ENCODE peak calls at places on chromosomes 3 and 15, in ten cellular contexts. M, Y, K, B, A, J, E, D, R and F are unnamed samples.

GRCh38 chr15:100250166-100250800 is 91.5 kb downstream of the ADAMTS17 start:
- DNase-seq in M (peak; percentile 10), Y (no peak), K (no peak), B (no peak), A (peak; percentile 16), J (no peak), E (no peak), D (no peak), R (no peak), F (no peak)

GRCh38 chr3:120145498-120146285 is 51.4 kb upstream of the GSK3B start:
- DNase-seq in M (no peak), Y (peak; percentile 61), K (peak; percentile 54), B (no peak), A (peak; percentile 49), J (no peak), E (peak; percentile 44), D (peak; percentile 49), R (peak; percentile 94), F (no peak)

GRCh38 chr3:159775372-159775961 is 213.2 kb upstream of the IL12A start:
- DNase-seq in M (peak; percentile 87), Y (no peak), K (peak; percentile 92), B (no peak), A (peak; percentile 66), J (peak; percentile 29), E (peak; percentile 91), D (peak; percentile 80), R (no peak), F (no peak)

GRCh38 chr3:170953736-170954135 is 45.3 kb upstream of the EIF5A2 start:
- DNase-seq in M (no peak), Y (no peak), K (no peak), B (no peak), A (no peak), J (no peak), E (no peak), D (no peak), R (no peak), F (no peak)

GRCh38 chr3:111999924-112000835 is 1.5 kb downstream of the TAGLN3 start:
- DNase-seq in M (no peak), Y (no peak), K (peak; percentile 48), B (no peak), A (no peak), J (no peak), E (no peak), D (no peak), R (no peak), F (no peak)

GRCh38 chr3:127665586-127665985 is 7.2 kb upstream of the ABTB1 start:
- DNase-seq in M (no peak), Y (no peak), K (no peak), B (no peak), A (no peak), J (no peak), E (no peak), D (no peak), R (no peak), F (no peak)

GRCh38 chr3:138675393-138675792 is 66.8 kb downstream of the FAIM start:
- DNase-seq in M (no peak), Y (peak; percentile 24), K (peak; percentile 38), B (no peak), A (no peak), J (no peak), E (peak; percentile 32), D (peak; percentile 13), R (peak; percentile 7), F (no peak)

GRCh38 chr15:40367673-40368611 is 9.9 kb downstream of the DISP2 start:
- DNase-seq in M (peak; percentile 96), Y (peak; percentile 87), K (peak; percentile 83), B (peak; percentile 89), A (peak; percentile 90), J (peak; percentile 82), E (peak; percentile 82), D (peak; percentile 95), R (peak; percentile 88), F (peak; percentile 79)

GRCh38 chr3:134900482-134900881 is 105.4 kb downstream of the EPHB1 start:
- DNase-seq in M (no peak), Y (no peak), K (no peak), B (no peak), A (no peak), J (no peak), E (no peak), D (no peak), R (no peak), F (no peak)

GRCh38 chr15:92908369-92909057 is 8.4 kb downstream of the CHD2 start:
- DNase-seq in M (no peak), Y (no peak), K (no peak), B (no peak), A (no peak), J (no peak), E (no peak), D (no peak), R (no peak), F (no peak)

GRCh38 chr15:60526127-60526616 is 47.2 kb upstream of the ICE2 start:
- DNase-seq in M (no peak), Y (no peak), K (no peak), B (no peak), A (no peak), J (no peak), E (no peak), D (no peak), R (peak; percentile 94), F (no peak)

GRCh38 chr15:98419173-98419814 is 229.0 kb upstream of the IGF1R start:
- DNase-seq in M (peak; percentile 54), Y (no peak), K (no peak), B (no peak), A (no peak), J (no peak), E (no peak), D (no peak), R (no peak), F (no peak)

GRCh38 chr15:69535101-69535638 is 82.6 kb downstream of the RPLP1 start:
- DNase-seq in M (peak; percentile 18), Y (no peak), K (peak; percentile 88), B (no peak), A (peak; percentile 50), J (no peak), E (peak; percentile 64), D (peak; percentile 52), R (peak; percentile 70), F (no peak)

DNA sequence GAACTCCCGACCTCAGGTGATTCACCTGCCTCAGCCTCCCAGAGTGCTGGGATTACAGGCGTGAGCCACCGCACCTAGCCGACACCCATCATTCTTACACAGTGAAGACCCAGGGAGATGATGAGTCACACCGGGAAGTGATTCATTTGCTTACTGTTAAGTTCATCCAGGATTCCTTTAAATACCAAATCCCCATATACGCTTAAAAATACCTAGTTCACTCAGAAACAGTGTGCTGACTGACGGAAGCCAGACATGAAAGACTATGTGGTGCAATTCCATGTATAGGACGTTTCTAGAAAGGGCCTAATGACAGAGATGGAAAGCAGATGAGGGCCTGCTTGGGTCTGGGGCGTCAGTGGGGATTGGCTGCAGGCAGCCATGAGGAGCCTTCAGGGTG is 75.2 kb downstream of the APBA2 start:
- DNase-seq in M (peak; percentile 36), Y (peak; percentile 89), K (peak; percentile 96), B (no peak), A (peak; percentile 86), J (no peak), E (peak; percentile 83), D (peak; percentile 19), R (peak; percentile 94), F (no peak)
- H3K4me3 ChIP-seq in M (no peak overlapping the region), Y (no peak overlapping the region), K (no peak overlapping the region), B (no peak overlapping the region), A (no peak overlapping the region), J (no peak overlapping the region), E (no peak overlapping the region), D (no peak overlapping the region), R (no peak overlapping the region), F (no peak overlapping the region)

DNA sequence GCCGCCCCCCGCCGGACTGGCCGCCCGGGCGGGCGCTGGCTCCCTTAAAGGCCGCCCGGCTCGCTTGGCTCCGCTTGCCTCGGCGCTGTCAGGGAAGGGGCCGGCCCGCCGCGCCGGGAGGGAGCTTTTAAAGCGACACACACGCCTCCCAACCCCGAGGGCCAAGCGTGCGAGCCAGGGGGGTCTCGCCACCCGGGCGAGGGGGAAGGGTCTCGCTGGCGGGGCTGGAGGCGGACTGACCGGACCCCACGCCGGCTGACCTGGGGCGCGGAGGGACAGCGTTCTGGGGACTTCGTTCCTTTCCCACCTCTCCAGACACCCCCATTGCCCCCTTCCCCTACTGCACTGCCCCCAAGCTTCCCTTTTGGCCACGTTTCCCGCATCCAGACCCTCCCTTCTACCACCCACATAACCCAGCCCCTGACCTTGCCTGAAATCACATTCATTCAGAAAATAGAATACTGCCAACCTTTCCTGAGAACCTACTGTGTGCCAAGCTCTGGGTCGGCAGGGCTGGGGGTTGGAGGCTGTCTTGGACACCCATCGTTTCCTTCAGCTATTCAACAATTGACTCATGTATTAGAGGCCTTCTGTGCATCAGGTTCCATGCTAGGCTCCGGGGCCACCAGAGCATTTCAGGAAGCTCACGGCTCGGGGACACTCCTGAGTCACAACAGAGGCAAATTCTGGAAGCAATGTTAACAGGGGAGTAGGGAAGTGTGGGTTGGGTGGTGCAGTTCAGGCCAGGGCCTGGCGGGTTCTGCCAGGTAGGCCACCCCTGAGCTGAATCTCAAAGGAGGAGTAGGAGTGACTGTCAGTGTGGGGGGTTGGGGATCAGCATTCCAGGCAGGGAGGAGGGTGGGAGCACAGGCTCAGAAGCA is at the start of gene INSYN1:
- DNase-seq in M (peak; percentile 69), Y (no peak), K (peak; percentile 54), B (no peak), A (no peak), J (peak; percentile 75), E (peak; percentile 17), D (peak; percentile 85), R (no peak), F (no peak)
- H3K4me3 ChIP-seq in M (peak within 1 kb of the TSS; percentile 69), Y (peak within 1 kb of the TSS; percentile 50), K (no peak within 1 kb of the TSS), B (no peak within 1 kb of the TSS), A (peak within 1 kb of the TSS; percentile 27), J (peak within 1 kb of the TSS; percentile 81), E (peak within 1 kb of the TSS; percentile 24), D (peak within 1 kb of the TSS; percentile 76), R (peak within 1 kb of the TSS; percentile 30), F (no peak within 1 kb of the TSS)

DNA sequence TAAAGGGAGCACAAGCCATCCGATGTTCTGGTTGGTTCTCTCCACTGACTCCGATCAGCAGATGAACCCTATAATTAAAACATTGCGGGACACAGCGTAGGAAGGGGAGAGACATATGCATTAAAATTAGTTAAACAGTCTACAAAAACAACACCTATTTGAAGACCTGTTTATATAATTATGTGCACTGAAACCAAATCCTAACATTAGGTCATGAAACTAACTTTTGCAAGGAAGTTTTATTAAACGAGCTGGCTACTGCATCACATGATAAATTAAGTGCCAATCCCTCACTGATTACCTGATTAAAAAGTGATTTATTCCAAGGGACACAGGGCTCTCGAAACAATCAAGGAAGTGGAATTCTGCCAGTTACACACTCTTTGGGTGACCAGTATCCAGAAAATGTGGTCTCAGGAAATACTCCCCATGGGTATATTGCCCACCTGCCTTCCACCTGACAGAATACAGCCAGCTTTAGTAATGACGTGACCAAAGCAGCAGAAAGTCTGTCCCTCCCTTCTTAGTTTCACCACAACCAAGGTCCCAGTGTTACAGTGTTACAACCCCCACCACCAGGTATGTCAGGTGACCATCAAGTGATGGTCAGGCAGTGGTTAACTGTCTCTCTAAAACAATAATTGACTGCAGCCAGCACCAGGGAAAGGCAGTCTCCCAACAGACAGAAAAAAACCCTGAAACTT is 69.5 kb downstream of the HERC1 start:
- DNase-seq in M (peak; percentile 50), Y (no peak), K (no peak), B (no peak), A (no peak), J (no peak), E (no peak), D (no peak), R (no peak), F (no peak)
- H3K4me3 ChIP-seq in M (no peak overlapping the region), Y (no peak overlapping the region), K (no peak overlapping the region), B (no peak overlapping the region), A (no peak overlapping the region), J (no peak overlapping the region), E (no peak overlapping the region), D (no peak overlapping the region), R (no peak overlapping the region), F (peak overlapping the region; percentile 27)

GRCh38 chr15:96353378-96353930 is 23.0 kb downstream of the NR2F2 start:
- DNase-seq in M (no peak), Y (no peak), K (no peak), B (no peak), A (no peak), J (no peak), E (no peak), D (no peak), R (no peak), F (no peak)
- H3K4me3 ChIP-seq in M (peak overlapping the region; percentile 72), Y (peak overlapping the region; percentile 62), K (peak overlapping the region; percentile 43), B (no peak overlapping the region), A (peak overlapping the region; percentile 51), J (peak overlapping the region; percentile 70), E (peak overlapping the region; percentile 49), D (peak overlapping the region; percentile 85), R (no peak overlapping the region), F (no peak overlapping the region)